ENCODE peak calls at places on chromosomes 11 and 22, in seven cellular contexts. One of them, this sample, is unnamed.
A peak's percentile ranks its signal among the peaks of the same experiment; 100 is the strongest.

GRCh38 chr22:29702931-29703594 is 16.7 kb upstream of the CABP7 start:
- DNase-seq in breast epithelium: no peak
- DNase-seq in transverse colon: no peak
- DNase-seq in prostate gland: peak; percentile 44
- DNase-seq in GM23338: peak; percentile 58
- DNase-seq in HCT116: no peak
- DNase-seq in upper lobe of left lung: peak; percentile 70
- DNase-seq in this sample: no peak

GRCh38 chr11:59787816-59788215 is 22.8 kb downstream of the MRPL16 start:
- DNase-seq in HCT116: no peak
- DNase-seq in transverse colon: no peak
- DNase-seq in GM23338: no peak
- DNase-seq in breast epithelium: no peak
- DNase-seq in upper lobe of left lung: no peak
- DNase-seq in prostate gland: no peak
- DNase-seq in this sample: no peak

GRCh38 chr11:5521540-5521939 is 5.0 kb upstream of the UBQLNL start:
- DNase-seq in transverse colon: no peak
- DNase-seq in prostate gland: no peak
- DNase-seq in HCT116: no peak
- DNase-seq in upper lobe of left lung: no peak
- DNase-seq in breast epithelium: no peak
- DNase-seq in GM23338: no peak
- DNase-seq in this sample: no peak

GRCh38 chr11:67303989-67304411 is 670 bp downstream of the SSH3 start:
- DNase-seq in transverse colon: peak; percentile 55
- DNase-seq in breast epithelium: peak; percentile 67
- DNase-seq in HCT116: no peak
- DNase-seq in upper lobe of left lung: peak; percentile 59
- DNase-seq in prostate gland: no peak
- DNase-seq in GM23338: peak; percentile 33
- DNase-seq in this sample: peak; percentile 57

GRCh38 chr22:32341122-32341740 is 16.4 kb upstream of the RFPL3 start:
- DNase-seq in transverse colon: no peak
- DNase-seq in GM23338: no peak
- DNase-seq in upper lobe of left lung: no peak
- DNase-seq in HCT116: no peak
- DNase-seq in prostate gland: no peak
- DNase-seq in breast epithelium: no peak
- DNase-seq in this sample: peak; percentile 17

GRCh38 chr22:20392983-20393704 is 807 bp upstream of the ZNF74 start:
- DNase-seq in prostate gland: no peak
- DNase-seq in transverse colon: no peak
- DNase-seq in breast epithelium: no peak
- DNase-seq in GM23338: no peak
- DNase-seq in upper lobe of left lung: no peak
- DNase-seq in HCT116: no peak
- DNase-seq in this sample: no peak

GRCh38 chr22:45335021-45335818 is 25.5 kb downstream of the FAM118A start:
- DNase-seq in GM23338: peak; percentile 79
- DNase-seq in transverse colon: no peak
- DNase-seq in HCT116: no peak
- DNase-seq in breast epithelium: peak; percentile 82
- DNase-seq in prostate gland: peak; percentile 81
- DNase-seq in upper lobe of left lung: no peak
- DNase-seq in this sample: no peak

GRCh38 chr11:16806791-16807190 is 68.3 kb downstream of the C11orf58 start:
- DNase-seq in upper lobe of left lung: no peak
- DNase-seq in breast epithelium: no peak
- DNase-seq in transverse colon: no peak
- DNase-seq in HCT116: no peak
- DNase-seq in prostate gland: peak; percentile 28
- DNase-seq in GM23338: no peak
- DNase-seq in this sample: no peak

GRCh38 chr11:78156081-78156844 is 16.8 kb upstream of the ALG8 start:
- DNase-seq in GM23338: no peak
- DNase-seq in upper lobe of left lung: no peak
- DNase-seq in HCT116: no peak
- DNase-seq in transverse colon: no peak
- DNase-seq in breast epithelium: no peak
- DNase-seq in prostate gland: no peak
- DNase-seq in this sample: no peak

GRCh38 chr11:73182824-73183321 is 35.2 kb upstream of the P2RY2 start:
- DNase-seq in breast epithelium: peak; percentile 20
- DNase-seq in GM23338: peak; percentile 21
- DNase-seq in prostate gland: no peak
- DNase-seq in upper lobe of left lung: no peak
- DNase-seq in transverse colon: peak; percentile 68
- DNase-seq in HCT116: no peak
- DNase-seq in this sample: peak; percentile 40

GRCh38 chr11:70201876-70202861 is 927 bp upstream of the FADD start:
- DNase-seq in breast epithelium: no peak
- DNase-seq in GM23338: no peak
- DNase-seq in HCT116: no peak
- DNase-seq in upper lobe of left lung: no peak
- DNase-seq in prostate gland: no peak
- DNase-seq in transverse colon: no peak
- DNase-seq in this sample: no peak

GRCh38 chr11:17414317-17414737 is 25.9 kb upstream of the KCNJ11 start:
- DNase-seq in breast epithelium: no peak
- DNase-seq in upper lobe of left lung: no peak
- DNase-seq in HCT116: no peak
- DNase-seq in transverse colon: peak; percentile 27
- DNase-seq in GM23338: no peak
- DNase-seq in prostate gland: no peak
- DNase-seq in this sample: peak; percentile 61

GRCh38 chr22:29259253-29259899 is 8.4 kb downstream of the RHBDD3 start:
- DNase-seq in upper lobe of left lung: no peak
- DNase-seq in prostate gland: no peak
- DNase-seq in transverse colon: no peak
- DNase-seq in HCT116: no peak
- DNase-seq in GM23338: peak; percentile 68
- DNase-seq in breast epithelium: no peak
- DNase-seq in this sample: no peak

GRCh38 chr22:36117053-36117554 is 43.5 kb downstream of the APOL3 start:
- DNase-seq in GM23338: no peak
- DNase-seq in transverse colon: no peak
- DNase-seq in upper lobe of left lung: no peak
- DNase-seq in breast epithelium: no peak
- DNase-seq in HCT116: no peak
- DNase-seq in prostate gland: no peak
- DNase-seq in this sample: no peak

GRCh38 chr11:82680252-82680651 is 53.4 kb downstream of the FAM181B start:
- DNase-seq in GM23338: no peak
- DNase-seq in transverse colon: peak; percentile 67
- DNase-seq in upper lobe of left lung: no peak
- DNase-seq in HCT116: no peak
- DNase-seq in prostate gland: peak; percentile 34
- DNase-seq in breast epithelium: no peak
- DNase-seq in this sample: no peak

GRCh38 chr11:48085688-48086087 is 105.3 kb downstream of the PTPRJ start:
- DNase-seq in breast epithelium: no peak
- DNase-seq in GM23338: no peak
- DNase-seq in prostate gland: no peak
- DNase-seq in transverse colon: no peak
- DNase-seq in upper lobe of left lung: no peak
- DNase-seq in HCT116: no peak
- DNase-seq in this sample: no peak

GRCh38 chr11:1942541-1943260 is 4.4 kb upstream of the MRPL23 start:
- DNase-seq in GM23338: no peak
- DNase-seq in transverse colon: no peak
- DNase-seq in prostate gland: no peak
- DNase-seq in upper lobe of left lung: no peak
- DNase-seq in HCT116: no peak
- DNase-seq in breast epithelium: no peak
- DNase-seq in this sample: no peak

GRCh38 chr11:123286255-123286654 is 91.2 kb upstream of the CLMP start:
- DNase-seq in HCT116: no peak
- DNase-seq in transverse colon: no peak
- DNase-seq in GM23338: no peak
- DNase-seq in breast epithelium: no peak
- DNase-seq in prostate gland: no peak
- DNase-seq in upper lobe of left lung: no peak
- DNase-seq in this sample: no peak

GRCh38 chr22:32623943-32624342 is 149.3 kb downstream of the FBXO7 start:
- DNase-seq in HCT116: no peak
- DNase-seq in prostate gland: peak; percentile 72
- DNase-seq in transverse colon: peak; percentile 49
- DNase-seq in GM23338: no peak
- DNase-seq in breast epithelium: peak; percentile 78
- DNase-seq in upper lobe of left lung: no peak
- DNase-seq in this sample: peak; percentile 41

GRCh38 chr11:130166457-130166784 is 6.8 kb downstream of the ST14 start:
- DNase-seq in prostate gland: no peak
- DNase-seq in upper lobe of left lung: peak; percentile 68
- DNase-seq in transverse colon: peak; percentile 78
- DNase-seq in GM23338: no peak
- DNase-seq in breast epithelium: no peak
- DNase-seq in HCT116: peak; percentile 82
- DNase-seq in this sample: peak; percentile 49

GRCh38 chr11:66344550-66345315 is at the start of gene BRMS1:
- DNase-seq in upper lobe of left lung: peak; percentile 99
- DNase-seq in GM23338: peak; percentile 98
- DNase-seq in prostate gland: peak; percentile 98
- DNase-seq in HCT116: peak; percentile 95
- DNase-seq in breast epithelium: peak; percentile 96
- DNase-seq in transverse colon: peak; percentile 99
- DNase-seq in this sample: peak; percentile 99

GRCh38 chr11:47185305-47186075 is 744 bp downstream of the PACSIN3 start:
- DNase-seq in transverse colon: peak; percentile 39
- DNase-seq in prostate gland: peak; percentile 69
- DNase-seq in breast epithelium: peak; percentile 73
- DNase-seq in upper lobe of left lung: peak; percentile 77
- DNase-seq in HCT116: no peak
- DNase-seq in GM23338: peak; percentile 97
- DNase-seq in this sample: peak; percentile 70

GRCh38 chr11:83827520-83827919 is 541.4 kb upstream of the CCDC90B start:
- DNase-seq in HCT116: no peak
- DNase-seq in GM23338: no peak
- DNase-seq in prostate gland: no peak
- DNase-seq in transverse colon: no peak
- DNase-seq in breast epithelium: no peak
- DNase-seq in upper lobe of left lung: no peak
- DNase-seq in this sample: no peak

GRCh38 chr11:131859811-131860210 is 489.4 kb downstream of the NTM start:
- DNase-seq in GM23338: no peak
- DNase-seq in transverse colon: no peak
- DNase-seq in upper lobe of left lung: no peak
- DNase-seq in HCT116: no peak
- DNase-seq in prostate gland: no peak
- DNase-seq in breast epithelium: no peak
- DNase-seq in this sample: no peak

GRCh38 chr11:27293500-27294417 is 69.3 kb downstream of the CCDC34 start:
- DNase-seq in GM23338: no peak
- DNase-seq in HCT116: no peak
- DNase-seq in upper lobe of left lung: no peak
- DNase-seq in prostate gland: no peak
- DNase-seq in breast epithelium: no peak
- DNase-seq in transverse colon: no peak
- DNase-seq in this sample: no peak

GRCh38 chr22:49602481-49602880 is 225.2 kb downstream of the BRD1 start:
- DNase-seq in prostate gland: no peak
- DNase-seq in transverse colon: no peak
- DNase-seq in upper lobe of left lung: no peak
- DNase-seq in GM23338: no peak
- DNase-seq in breast epithelium: no peak
- DNase-seq in HCT116: no peak
- DNase-seq in this sample: no peak
- TF ChIP-seq CTCF in prostate gland: no peak
- TF ChIP-seq CTCF in transverse colon: no peak
- TF ChIP-seq CTCF in upper lobe of left lung: no peak
- TF ChIP-seq CTCF in GM23338: no peak
- TF ChIP-seq CTCF in breast epithelium: no peak
- TF ChIP-seq CTCF in HCT116: no peak
- TF ChIP-seq CTCF in this sample: no peak

DNA sequence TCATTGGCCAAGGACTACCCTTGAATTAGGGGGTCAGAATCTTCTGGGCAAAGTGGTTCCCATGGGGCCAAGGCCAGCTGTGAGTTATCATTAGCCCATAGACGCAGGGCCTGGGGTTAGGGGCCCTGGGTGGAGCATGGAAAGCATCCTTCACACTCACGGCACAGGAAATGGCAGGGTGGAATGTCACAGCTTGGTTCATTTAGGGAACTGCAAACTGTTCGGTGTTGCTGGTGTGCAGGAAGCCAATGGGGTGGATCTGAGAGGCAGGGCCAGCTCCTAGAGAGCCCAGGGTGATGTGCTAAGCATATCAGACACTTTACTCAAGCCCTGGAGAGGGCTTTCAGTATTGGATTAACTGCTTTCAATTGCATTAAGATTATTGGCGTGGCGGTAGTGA is 42.9 kb downstream of the TECTA start:
- DNase-seq in prostate gland: no peak
- DNase-seq in HCT116: no peak
- DNase-seq in breast epithelium: no peak
- DNase-seq in upper lobe of left lung: no peak
- DNase-seq in GM23338: no peak
- DNase-seq in transverse colon: no peak
- DNase-seq in this sample: no peak
- TF ChIP-seq POLR2AphosphoS5 in prostate gland: no peak
- TF ChIP-seq POLR2AphosphoS5 in HCT116: no peak
- TF ChIP-seq POLR2AphosphoS5 in breast epithelium: no peak
- TF ChIP-seq POLR2AphosphoS5 in upper lobe of left lung: no peak
- TF ChIP-seq POLR2AphosphoS5 in GM23338: no peak
- TF ChIP-seq POLR2AphosphoS5 in transverse colon: no peak
- TF ChIP-seq POLR2AphosphoS5 in this sample: no peak

DNA sequence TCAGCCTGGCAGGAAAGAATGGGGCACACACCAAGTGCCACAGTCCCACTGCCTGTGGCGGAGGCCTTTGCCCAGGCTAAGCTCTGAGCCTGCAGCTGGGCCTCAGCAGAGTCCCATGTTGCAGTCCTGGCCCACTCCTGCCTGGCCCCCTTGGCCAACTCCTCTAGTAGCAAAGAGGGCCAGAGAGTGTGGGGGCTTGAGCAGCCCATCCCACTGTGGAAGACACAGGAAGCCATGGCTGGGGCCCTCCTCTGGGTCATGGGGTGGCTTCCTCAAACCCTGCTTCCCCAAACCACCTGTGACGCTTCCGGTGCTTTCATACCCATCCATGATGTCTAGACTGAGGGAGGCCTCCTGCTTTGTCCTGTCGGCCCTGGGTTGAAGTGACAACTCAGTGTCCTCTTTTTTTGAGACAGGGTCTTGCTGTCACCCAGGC is 5.8 kb downstream of the RPS19BP1 start:
- DNase-seq in GM23338: no peak
- DNase-seq in upper lobe of left lung: no peak
- DNase-seq in breast epithelium: no peak
- DNase-seq in transverse colon: no peak
- DNase-seq in prostate gland: no peak
- DNase-seq in HCT116: no peak
- DNase-seq in this sample: no peak
- H3K27ac ChIP-seq in GM23338: no peak overlapping the region
- H3K27ac ChIP-seq in upper lobe of left lung: peak overlapping the region; percentile 24
- H3K27ac ChIP-seq in breast epithelium: peak overlapping the region; percentile 84
- H3K27ac ChIP-seq in transverse colon: peak overlapping the region; percentile 81
- H3K27ac ChIP-seq in prostate gland: peak overlapping the region; percentile 62
- H3K27ac ChIP-seq in HCT116: peak overlapping the region; percentile 40
- H3K27ac ChIP-seq in this sample: no peak overlapping the region

GRCh38 chr11:14258177-14258935 is 100.6 kb downstream of the RRAS2 start:
- DNase-seq in breast epithelium: no peak
- DNase-seq in HCT116: peak; percentile 26
- DNase-seq in prostate gland: no peak
- DNase-seq in transverse colon: peak; percentile 60
- DNase-seq in upper lobe of left lung: no peak
- DNase-seq in GM23338: no peak
- DNase-seq in this sample: no peak
- TF ChIP-seq CTCF in breast epithelium: no peak
- TF ChIP-seq CTCF in HCT116: no peak
- TF ChIP-seq CTCF in prostate gland: no peak
- TF ChIP-seq CTCF in transverse colon: no peak
- TF ChIP-seq CTCF in upper lobe of left lung: no peak
- TF ChIP-seq CTCF in GM23338: no peak
- TF ChIP-seq CTCF in this sample: no peak

GRCh38 chr22:28229566-28230483 is 310.8 kb upstream of the PITPNB start:
- DNase-seq in upper lobe of left lung: no peak
- DNase-seq in transverse colon: no peak
- DNase-seq in breast epithelium: no peak
- DNase-seq in prostate gland: no peak
- DNase-seq in HCT116: no peak
- DNase-seq in GM23338: no peak
- DNase-seq in this sample: no peak
- TF ChIP-seq POLR2AphosphoS5 in upper lobe of left lung: no peak
- TF ChIP-seq POLR2AphosphoS5 in transverse colon: no peak
- TF ChIP-seq POLR2AphosphoS5 in breast epithelium: no peak
- TF ChIP-seq POLR2AphosphoS5 in prostate gland: no peak
- TF ChIP-seq POLR2AphosphoS5 in HCT116: no peak
- TF ChIP-seq POLR2AphosphoS5 in GM23338: no peak
- TF ChIP-seq POLR2AphosphoS5 in this sample: no peak

This sample was measured in stomach.